ENCODE peak calls at places on chromosome 11, in five cellular contexts. N is H1, Z is SK-N-SH, Y is HCT116, L is HepG2. W is an unnamed sample.

GRCh38 chr11:119099707-119100106 is 1.9 kb downstream of the DPAGT1 start:
- DNase-seq in N (no peak), Z (no peak), Y (no peak), L (no peak), W (no peak)

GRCh38 chr11:120524536-120525085 is 13.1 kb downstream of the GRIK4 start:
- DNase-seq in N (no peak), Z (no peak), Y (no peak), L (no peak), W (no peak)

GRCh38 chr11:96257972-96258951 is 84.7 kb downstream of the MAML2 start:
- DNase-seq in N (no peak), Z (no peak), Y (no peak), L (no peak), W (no peak)

GRCh38 chr11:2303627-2304155 is 1.9 kb downstream of the TSPAN32 start:
- DNase-seq in N (no peak), Z (peak), Y (no peak), L (no peak), W (no peak)

GRCh38 chr11:92384316-92384715 is 159.7 kb downstream of the FAT3 start:
- DNase-seq in N (no peak), Z (peak), Y (no peak), L (no peak), W (no peak)

GRCh38 chr11:71309181-71309580 is 56.8 kb upstream of the SHANK2 start:
- DNase-seq in N (peak), Z (no peak), Y (no peak), L (no peak), W (no peak)

GRCh38 chr11:69431893-69432738 is 49.3 kb upstream of the LINC01488 start:
- DNase-seq in N (no peak), Z (no peak), Y (no peak), L (no peak), W (no peak)

GRCh38 chr11:22192289-22192641 is 620 bp upstream of the ANO5 start:
- DNase-seq in N (no peak), Z (peak), Y (no peak), L (peak), W (no peak)

GRCh38 chr11:35009941-35010337 is 93.5 kb downstream of the PDHX start:
- DNase-seq in N (no peak), Z (no peak), Y (no peak), L (no peak), W (no peak)

GRCh38 chr11:63920126-63920869 is 3.3 kb upstream of the RCOR2 start:
- DNase-seq in N (peak), Z (peak), Y (no peak), L (peak), W (no peak)

GRCh38 chr11:69970785-69971535 is 107.2 kb upstream of the ANO1 start:
- DNase-seq in N (no peak), Z (no peak), Y (no peak), L (no peak), W (no peak)

GRCh38 chr11:5690216-5690615 is 626 bp downstream of the TRIM22 start:
- DNase-seq in N (no peak), Z (no peak), Y (no peak), L (no peak), W (no peak)

GRCh38 chr11:121520243-121521144 is 67.7 kb upstream of the SORL1-AS1 start:
- DNase-seq in N (no peak), Z (no peak), Y (no peak), L (no peak), W (no peak)

GRCh38 chr11:27973851-27974536 is 134.0 kb downstream of the KIF18A start:
- DNase-seq in N (no peak), Z (no peak), Y (no peak), L (no peak), W (no peak)
- TF ChIP-seq JUND in N (no peak), Z (no peak), Y (no peak), L (no peak), W (no peak)

GRCh38 chr11:80846979-80847378 is 1406.1 kb upstream of the TENM4 start:
- DNase-seq in N (no peak), Z (no peak), Y (no peak), L (no peak), W (no peak)
- TF ChIP-seq JUND in N (no peak), Z (no peak), Y (no peak), L (no peak), W (no peak)

DNA sequence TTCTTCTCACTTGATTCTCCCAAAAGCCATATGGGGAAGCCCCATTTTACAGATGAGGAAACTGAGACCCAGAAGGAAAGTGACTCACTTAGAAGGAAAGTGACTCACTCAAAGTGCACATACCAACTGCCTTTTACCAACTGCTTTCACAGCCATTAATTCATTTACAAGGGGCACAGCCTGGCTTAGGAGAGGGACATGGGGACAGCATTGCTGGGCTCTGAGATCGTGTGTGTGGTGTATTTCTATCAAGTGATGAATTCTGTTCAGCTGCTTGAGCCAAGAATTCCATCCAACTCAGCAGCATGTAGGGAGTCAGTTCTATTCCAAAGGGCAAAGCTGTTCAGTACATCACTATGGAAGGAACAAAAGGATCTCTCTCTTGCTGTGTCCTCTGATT is 23.5 kb upstream of the PAK1 start:
- DNase-seq in N (no peak), Z (no peak), Y (no peak), L (no peak), W (no peak)
- TF ChIP-seq JUND in N (no peak), Z (no peak), Y (no peak), L (no peak), W (no peak)

GRCh38 chr11:61950035-61950547 is at the start of gene BEST1:
- DNase-seq in N (no peak), Z (no peak), Y (no peak), L (no peak), W (no peak)
- TF ChIP-seq JUND in N (no peak), Z (no peak), Y (no peak), L (no peak), W (no peak)

GRCh38 chr11:398826-399225 is 4.8 kb downstream of the PKP3 start:
- DNase-seq in N (no peak), Z (no peak), Y (no peak), L (no peak), W (peak)
- TF ChIP-seq JUND in N (no peak), Z (no peak), Y (no peak), L (no peak), W (no peak)

GRCh38 chr11:79062814-79063762 is 377.7 kb downstream of the TENM4 start:
- DNase-seq in N (peak), Z (peak), Y (peak), L (peak), W (peak)
- TF ChIP-seq JUND in N (no peak), Z (no peak), Y (no peak), L (no peak), W (no peak)

GRCh38 chr11:36688132-36688531 is 90.1 kb upstream of the RAG2 start:
- DNase-seq in N (no peak), Z (no peak), Y (no peak), L (no peak), W (no peak)
- TF ChIP-seq JUND in N (no peak), Z (no peak), Y (no peak), L (no peak), W (no peak)

DNA sequence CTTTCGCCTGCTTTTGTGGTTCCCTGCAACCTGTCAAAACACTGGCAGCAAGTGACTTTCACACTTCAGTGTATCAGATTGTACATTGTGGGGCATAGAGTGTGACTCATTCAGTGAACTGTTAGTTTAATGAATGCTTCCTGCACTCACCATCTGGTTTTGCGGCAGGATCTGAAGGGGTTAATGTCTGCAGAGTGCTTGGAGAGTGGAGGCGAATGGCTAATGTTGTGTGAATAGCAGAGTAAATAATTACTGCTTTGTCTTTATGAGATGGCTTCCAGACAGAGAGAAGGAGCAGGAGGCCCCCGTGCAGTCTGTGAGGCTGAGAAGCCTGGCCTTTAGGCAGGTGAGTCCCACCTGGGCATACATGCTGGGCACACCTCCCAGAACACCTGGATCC is 454.3 kb upstream of the KIRREL3 start:
- DNase-seq in N (no peak), Z (no peak), Y (no peak), L (no peak), W (no peak)
- TF ChIP-seq JUND in N (no peak), Z (no peak), Y (no peak), L (no peak), W (no peak)

W was measured in T47D.